ENCODE peak calls at places on chromosome 1, in five cellular contexts. C is OCI-LY7, L is K562, Q is keratinocyte, F is IMR-90. W is an unnamed sample. For H4K20me1, the result is how much of the 10 kb centered on the place peaks cover.

GRCh38 chr1:163877016-163877415 is 555.3 kb downstream of the NUF2 start:
- DNase-seq in C (no peak), L (no peak), Q (no peak), F (no peak), W (no peak)

GRCh38 chr1:16984717-16985116 is 4.3 kb upstream of the MFAP2 start:
- DNase-seq in C (no peak), L (no peak), Q (peak), F (peak), W (peak)

GRCh38 chr1:54971317-54971791 is 9.1 kb upstream of the TMEM61 start:
- DNase-seq in C (no peak), L (no peak), Q (peak), F (peak), W (peak)

GRCh38 chr1:178945763-178946266 is 74.9 kb upstream of the ANGPTL1 start:
- DNase-seq in C (no peak), L (no peak), Q (no peak), F (peak), W (no peak)

GRCh38 chr1:210378721-210379120 is 50.0 kb downstream of the HHAT start:
- DNase-seq in C (no peak), L (no peak), Q (no peak), F (peak), W (no peak)

GRCh38 chr1:68010543-68010942 is 39.9 kb downstream of the DIRAS3 start:
- DNase-seq in C (no peak), L (no peak), Q (no peak), F (peak), W (no peak)

GRCh38 chr1:113207019-113207418 is 134.0 kb downstream of the LRIG2 start:
- DNase-seq in C (no peak), L (no peak), Q (no peak), F (no peak), W (no peak)

GRCh38 chr1:14529436-14529835 is 69.0 kb upstream of the KAZN start:
- DNase-seq in C (no peak), L (no peak), Q (no peak), F (no peak), W (no peak)

GRCh38 chr1:231420299-231420958 is 1.7 kb downstream of the EGLN1 start:
- DNase-seq in C (peak), L (peak), Q (no peak), F (peak), W (no peak)

GRCh38 chr1:241485145-241485544 is 34.4 kb downstream of the FH start:
- DNase-seq in C (no peak), L (no peak), Q (no peak), F (no peak), W (no peak)

GRCh38 chr1:5769146-5769545 is 223.1 kb downstream of the NPHP4 start:
- DNase-seq in C (no peak), L (no peak), Q (no peak), F (no peak), W (no peak)

GRCh38 chr1:116881879-116882520 is 27.7 kb upstream of the PTGFRN start:
- DNase-seq in C (peak), L (peak), Q (no peak), F (peak), W (peak)

GRCh38 chr1:211885746-211886522 is 55.4 kb upstream of the LPGAT1 start:
- DNase-seq in C (no peak), L (no peak), Q (no peak), F (no peak), W (no peak)

DNA sequence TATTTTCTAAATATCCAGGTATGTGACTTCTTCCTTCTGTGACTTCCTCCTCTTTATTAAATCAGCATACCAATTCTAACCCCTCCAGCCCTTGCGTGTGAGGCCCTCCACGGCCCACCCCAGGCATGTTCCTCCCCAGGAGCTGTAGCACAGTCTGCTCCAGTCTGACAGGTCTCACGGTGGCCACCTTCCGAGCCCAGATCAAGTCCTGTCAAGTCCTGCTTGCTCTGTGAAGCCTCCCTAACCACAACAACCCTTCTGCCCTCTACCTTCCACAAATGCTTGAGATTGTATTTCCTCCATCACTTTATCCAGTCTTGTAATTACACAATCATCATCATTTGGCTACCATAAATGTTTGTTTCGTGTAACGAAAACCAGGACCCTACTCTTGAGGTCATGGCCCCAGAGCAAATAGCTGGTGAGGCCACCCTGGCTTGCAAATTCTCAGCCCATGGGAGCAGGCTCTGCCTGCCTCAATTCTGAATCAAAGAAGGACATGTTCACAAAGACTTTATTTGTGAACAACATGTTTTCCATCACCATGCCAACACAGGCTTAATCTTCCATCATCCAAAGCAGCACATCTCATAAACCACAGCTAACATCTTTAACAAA is 33.0 kb upstream of the S100A7 start:
- DNase-seq in C (no peak), L (no peak), Q (no peak), F (no peak), W (no peak)
- H4K20me1 ChIP-seq in C (under half), L (under half), Q (under half), F (under half), W (under half)

DNA sequence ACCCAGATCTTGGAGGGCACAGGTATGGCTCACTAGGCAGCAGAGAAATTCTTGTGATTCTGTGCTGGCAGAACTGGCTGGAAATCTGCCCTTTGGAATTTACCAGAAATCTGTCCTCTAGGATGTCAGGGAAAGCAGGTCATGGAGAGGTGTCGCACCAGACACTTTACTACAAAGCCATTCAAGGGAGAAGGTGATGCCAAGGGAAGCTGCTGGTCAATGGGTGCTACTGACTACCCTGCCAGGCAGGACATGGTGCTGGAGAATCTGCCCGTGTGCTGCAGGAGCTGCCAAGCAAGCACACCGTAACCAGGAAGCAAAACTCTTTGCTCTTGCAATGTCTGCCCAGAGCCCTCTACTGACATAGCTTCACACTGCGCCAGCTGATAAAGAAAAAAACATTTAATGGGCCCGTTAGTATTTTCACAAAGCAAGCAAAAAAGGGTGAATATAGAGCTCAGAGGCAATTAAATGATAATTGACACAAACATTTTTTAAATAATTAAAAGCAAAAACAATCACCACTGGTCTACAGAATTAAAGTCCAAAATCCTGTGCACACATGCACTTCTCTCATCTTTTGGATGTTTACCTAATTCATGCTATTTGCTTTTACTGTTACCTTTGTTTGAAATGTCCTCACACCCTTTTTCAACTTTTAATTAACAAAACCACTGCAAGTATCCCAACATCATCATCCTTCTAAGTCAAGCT is 7.2 kb upstream of the FBXO28 start:
- DNase-seq in C (peak), L (peak), Q (no peak), F (peak), W (peak)
- TF ChIP-seq CTCF in C (peak), L (peak), Q (peak), F (peak), W (peak)

DNA sequence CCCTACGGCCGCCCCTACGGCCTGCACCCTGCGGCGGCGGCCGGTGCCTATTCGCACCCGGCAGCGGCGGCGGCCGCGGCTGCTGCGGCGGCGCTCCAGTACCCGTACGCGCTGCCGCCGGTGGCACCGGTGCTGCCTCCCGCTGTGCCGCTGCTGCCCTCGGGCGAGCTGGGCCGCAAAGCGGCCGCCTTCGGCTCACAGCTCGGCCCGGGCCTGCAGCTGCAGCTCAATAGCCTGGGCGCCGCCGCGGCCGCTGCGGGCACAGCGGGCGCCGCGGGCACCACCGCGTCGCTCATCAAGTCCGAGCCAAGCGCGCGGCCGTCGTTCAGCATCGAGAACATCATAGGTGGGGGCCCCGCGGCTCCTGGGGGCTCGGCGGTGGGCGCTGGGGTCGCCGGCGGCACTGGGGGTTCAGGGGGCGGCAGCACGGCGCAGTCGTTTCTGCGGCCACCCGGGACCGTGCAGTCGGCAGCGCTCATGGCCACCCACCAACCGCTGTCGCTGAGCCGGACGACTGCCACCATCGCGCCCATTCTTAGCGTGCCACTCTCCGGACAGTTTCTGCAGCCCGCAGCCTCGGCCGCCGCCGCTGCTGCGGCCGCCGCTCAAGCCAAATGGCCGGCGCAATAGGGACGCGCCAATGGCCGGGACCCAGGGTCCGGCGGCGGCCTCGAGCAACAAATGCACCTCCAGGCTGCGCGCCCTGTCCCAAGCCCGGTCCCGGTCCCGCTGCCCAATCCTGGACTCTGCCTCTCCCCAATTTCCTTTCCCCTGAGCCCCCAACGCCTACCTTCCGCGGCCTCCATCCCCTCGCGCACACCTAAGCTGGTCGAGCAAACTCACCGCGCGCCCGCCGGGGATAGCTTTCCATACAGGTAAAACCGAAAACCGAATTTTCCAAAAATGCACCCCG is 1.8 kb downstream of the FOXD3 start:
- DNase-seq in C (no peak), L (no peak), Q (no peak), F (no peak), W (no peak)
- H4K20me1 ChIP-seq in C (under half), L (under half), Q (under half), F (under half), W (under half)

GRCh38 chr1:216190438-216190837 is 232.8 kb downstream of the USH2A start:
- DNase-seq in C (no peak), L (no peak), Q (no peak), F (no peak), W (no peak)

GRCh38 chr1:216194721-216195120 is 228.5 kb downstream of the USH2A start:
- DNase-seq in C (no peak), L (no peak), Q (no peak), F (no peak), W (no peak)

GRCh38 chr1:216193839-216194443 is 229.3 kb downstream of the USH2A start:
- DNase-seq in C (no peak), L (no peak), Q (no peak), F (no peak), W (no peak)
- TF ChIP-seq CTCF in C (no peak), L (no peak), Q (peak), F (peak), W (no peak)

GRCh38 chr1:87333692-87334347 is 5.1 kb downstream of the LMO4 start:
- DNase-seq in C (no peak), L (no peak), Q (no peak), F (peak), W (no peak)

GRCh38 chr1:87329756-87330200 is 1.1 kb downstream of the LMO4 start:
- DNase-seq in C (no peak), L (no peak), Q (no peak), F (peak), W (no peak)

GRCh38 chr1:87330201-87330953 is 1.7 kb downstream of the LMO4 start:
- DNase-seq in C (no peak), L (no peak), Q (no peak), F (peak), W (no peak)

GRCh38 chr1:87330954-87331318 is 2.3 kb downstream of the LMO4 start:
- DNase-seq in C (no peak), L (peak), Q (no peak), F (no peak), W (no peak)

DNA sequence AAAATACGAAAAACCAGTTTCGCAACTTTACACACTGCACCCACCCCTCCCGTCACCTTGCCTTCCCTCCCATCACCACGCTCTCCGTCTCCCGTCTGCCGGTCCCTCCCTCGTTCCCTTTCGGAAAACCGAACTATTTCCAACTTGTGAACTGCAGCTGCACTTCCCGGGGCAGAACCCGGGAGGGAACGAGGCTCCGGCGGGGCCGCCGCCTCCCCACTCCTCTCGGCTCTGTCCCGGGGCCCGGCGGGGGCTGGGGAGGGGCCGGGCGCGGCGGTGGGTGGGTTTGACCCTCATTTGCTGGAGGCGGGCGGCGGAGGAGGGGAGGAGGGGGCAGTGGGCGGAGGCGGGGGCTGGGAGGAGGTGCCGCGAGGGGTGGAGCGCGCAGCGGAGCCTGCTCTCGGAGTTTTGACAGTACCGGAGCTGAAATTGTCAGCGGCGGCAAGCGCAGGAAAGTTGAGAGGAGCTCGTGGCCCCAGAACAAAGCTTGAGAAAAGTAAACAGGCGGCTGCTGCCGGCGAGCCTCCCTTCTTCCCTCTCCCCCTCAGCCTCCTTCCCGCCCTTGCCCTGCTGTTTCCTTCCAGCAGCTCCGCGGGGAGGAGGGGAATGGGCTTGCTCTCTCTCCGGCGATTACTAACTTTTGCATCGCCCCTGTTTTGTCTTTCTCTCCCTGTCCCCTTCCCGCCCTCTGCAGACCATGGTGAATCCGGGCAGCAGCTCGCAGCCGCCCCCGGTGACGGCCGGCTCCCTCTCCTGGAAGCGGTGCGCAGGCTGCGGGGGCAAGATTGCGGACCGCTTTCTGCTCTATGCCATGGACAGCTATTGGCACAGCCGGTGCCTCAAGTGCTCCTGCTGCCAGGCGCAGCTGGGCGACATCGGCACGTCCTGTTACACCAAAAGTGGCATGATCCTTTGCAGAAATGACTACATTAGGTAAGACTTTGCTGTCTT is 2.9 kb downstream of the LMO4 start:
- DNase-seq in C (no peak), L (peak), Q (no peak), F (peak), W (peak)
- H4K20me1 ChIP-seq in C (under half), L (under half), Q (under half), F (under half), W (half or more)

GRCh38 chr1:27366411-27367159 is at the start of gene MAP3K6:
- DNase-seq in C (no peak), L (peak), Q (no peak), F (peak), W (peak)
- TF ChIP-seq CTCF in C (peak), L (peak), Q (peak), F (peak), W (no peak)

GRCh38 chr1:39272791-39273071 is 68.2 kb downstream of the MACF1 start:
- DNase-seq in C (no peak), L (no peak), Q (no peak), F (no peak), W (no peak)
- H4K20me1 ChIP-seq in C (under half), L (under half), Q (under half), F (half or more), W (under half)

GRCh38 chr1:85599638-85600037 is 19.1 kb downstream of the CCN1 start:
- DNase-seq in C (no peak), L (no peak), Q (no peak), F (no peak), W (no peak)

GRCh38 chr1:85604598-85604997 is 24.0 kb downstream of the CCN1 start:
- DNase-seq in C (no peak), L (no peak), Q (no peak), F (no peak), W (no peak)

GRCh38 chr1:85603086-85603485 is 22.5 kb downstream of the CCN1 start:
- DNase-seq in C (no peak), L (no peak), Q (no peak), F (no peak), W (no peak)

GRCh38 chr1:85601930-85602329 is 21.4 kb downstream of the CCN1 start:
- DNase-seq in C (no peak), L (no peak), Q (no peak), F (no peak), W (no peak)

GRCh38 chr1:85602536-85602935 is 22.0 kb downstream of the CCN1 start:
- DNase-seq in C (no peak), L (no peak), Q (no peak), F (no peak), W (no peak)
- TF ChIP-seq CTCF in C (no peak), L (peak), Q (no peak), F (no peak), W (no peak)

GRCh38 chr1:24779689-24780464 is 34.6 kb downstream of the CLIC4 start:
- DNase-seq in C (no peak), L (no peak), Q (no peak), F (no peak), W (no peak)

GRCh38 chr1:24778141-24778540 is 32.9 kb downstream of the CLIC4 start:
- DNase-seq in C (no peak), L (no peak), Q (no peak), F (no peak), W (no peak)

GRCh38 chr1:24786191-24786590 is 40.9 kb downstream of the CLIC4 start:
- DNase-seq in C (no peak), L (no peak), Q (no peak), F (peak), W (no peak)

GRCh38 chr1:24782689-24783088 is 37.4 kb downstream of the CLIC4 start:
- DNase-seq in C (no peak), L (no peak), Q (no peak), F (no peak), W (no peak)

DNA sequence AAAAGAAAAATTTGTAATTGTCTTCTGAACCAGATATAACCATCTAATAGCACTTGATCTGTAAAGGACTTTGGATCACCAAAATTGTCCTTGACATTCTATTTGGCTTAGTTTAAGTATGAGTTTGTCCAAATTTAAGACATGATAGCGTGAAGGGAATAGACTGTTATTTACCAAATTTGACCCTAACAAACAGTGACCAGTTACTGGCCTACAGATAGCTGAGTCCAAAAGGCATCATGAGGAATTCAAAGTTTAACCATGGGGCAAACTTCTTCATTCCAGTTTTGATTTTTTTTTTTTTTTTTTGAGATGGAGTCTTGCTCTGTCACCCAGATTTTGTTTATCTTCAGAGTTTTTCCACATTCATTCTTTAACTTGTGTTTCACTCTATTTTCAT is 38.5 kb downstream of the CLIC4 start:
- DNase-seq in C (no peak), L (no peak), Q (no peak), F (no peak), W (no peak)
- H4K20me1 ChIP-seq in C (under half), L (under half), Q (under half), F (half or more), W (under half)